ENCODE peak calls at places on chromosomes 1 and 21, in ten cellular contexts. X, J, H, G, M, B, E, Q, P and D are unnamed samples.

GRCh38 chr1:41315482-41315823 is 45.8 kb upstream of the FOXO6 start:
- DNase-seq in M (peak), Q (no peak), H (no peak), B (no peak), J (no peak), P (no peak), X (no peak), E (no peak), G (no peak), D (no peak)

GRCh38 chr1:37420461-37420860 is 53.9 kb upstream of the ZC3H12A start:
- DNase-seq in B (no peak), Q (no peak), H (no peak), G (no peak), X (no peak), J (no peak), M (peak), P (no peak), E (no peak), D (no peak)

GRCh38 chr1:175377394-175377793 is 184.8 kb upstream of the KIAA0040 start:
- DNase-seq in M (no peak), J (no peak), G (no peak), X (no peak), B (no peak), P (no peak), H (no peak), E (no peak), Q (no peak), D (no peak)

GRCh38 chr1:245389878-245390277 is 235.1 kb downstream of the KIF26B start:
- DNase-seq in Q (no peak), H (no peak), P (no peak), B (no peak), X (no peak), E (no peak), G (no peak), J (no peak), M (no peak), D (no peak)

GRCh38 chr21:17673261-17674020 is 60.7 kb upstream of the BTG3 start:
- DNase-seq in Q (no peak), P (no peak), E (no peak), X (no peak), G (no peak), J (no peak), B (no peak), M (peak), H (no peak), D (peak)

GRCh38 chr1:218558411-218558810 is 213.3 kb downstream of the TGFB2 start:
- DNase-seq in Q (no peak), X (no peak), H (no peak), M (peak), G (no peak), E (no peak), P (no peak), J (no peak), B (no peak), D (no peak)

GRCh38 chr1:77378723-77379533 is 97.1 kb downstream of the AK5 start:
- DNase-seq in Q (no peak), G (no peak), P (peak), B (no peak), E (no peak), M (no peak), H (peak), J (no peak), X (no peak), D (peak)

GRCh38 chr1:47738560-47739182 is 258.5 kb downstream of the TRABD2B start:
- DNase-seq in G (no peak), B (peak), H (peak), X (no peak), P (peak), J (no peak), M (peak), E (peak), Q (peak), D (peak)

GRCh38 chr1:35808376-35809155 is 750 bp downstream of the AGO4 start:
- DNase-seq in M (peak), X (peak), H (peak), G (peak), P (peak), Q (peak), J (peak), B (peak), E (peak), D (peak)

GRCh38 chr1:91876751-91877573 is 9.0 kb downstream of the TGFBR3 start:
- DNase-seq in E (no peak), P (no peak), H (no peak), G (no peak), B (no peak), X (no peak), Q (no peak), M (no peak), J (no peak), D (no peak)

GRCh38 chr1:81804320-81804719 is 3.6 kb downstream of the ADGRL2 start:
- DNase-seq in Q (no peak), G (no peak), H (no peak), X (no peak), P (no peak), E (no peak), J (no peak), M (no peak), B (no peak), D (peak)

GRCh38 chr1:223545325-223545724 is 120.2 kb downstream of the CAPN8 start:
- DNase-seq in H (no peak), Q (no peak), B (no peak), G (no peak), X (no peak), J (no peak), P (no peak), E (no peak), M (no peak), D (no peak)

GRCh38 chr1:110003747-110004428 is 19.3 kb downstream of the AHCYL1 start:
- DNase-seq in X (peak), H (peak), M (peak), P (peak), G (peak), J (peak), Q (peak), B (peak), E (peak), D (peak)
- H3K4me3 ChIP-seq in X (no peak), H (no peak), M (peak), P (peak), G (peak), J (peak), Q (no peak), B (no peak), E (peak), D (no peak)

GRCh38 chr1:227723474-227723873 is 11.6 kb downstream of the JMJD4 start:
- DNase-seq in Q (no peak), B (no peak), G (no peak), H (no peak), M (no peak), X (no peak), E (no peak), J (no peak), P (no peak), D (no peak)

DNA sequence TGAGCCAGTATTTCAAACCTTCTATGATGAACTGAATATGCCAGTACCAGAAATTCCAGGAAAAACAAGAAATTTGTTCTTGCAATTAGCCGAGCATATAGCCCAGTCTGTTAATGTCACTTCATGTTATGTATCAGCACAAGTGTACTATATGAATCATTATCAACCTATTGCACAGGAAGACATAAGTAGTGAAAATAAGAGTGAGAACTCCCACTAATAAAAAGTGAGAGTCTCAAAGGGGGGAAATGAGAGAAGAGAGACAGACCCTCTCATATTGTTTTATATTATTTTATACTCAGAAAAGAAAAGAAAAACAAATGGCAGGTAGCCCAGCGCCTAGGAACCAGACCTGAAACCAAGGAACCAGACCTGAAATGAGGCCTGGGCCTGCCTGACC is 16.2 kb downstream of the JMJD4 start:
- DNase-seq in Q (no peak), P (no peak), H (no peak), B (no peak), M (no peak), J (no peak), X (no peak), G (no peak), E (no peak), D (no peak)
- H3K4me3 ChIP-seq in Q (no peak), P (no peak), H (no peak), B (no peak), M (no peak), J (no peak), X (no peak), G (no peak), E (no peak), D (no peak)

GRCh38 chr21:45293726-45294401 is 6.2 kb upstream of the POFUT2 start:
- DNase-seq in Q (no peak), H (no peak), G (no peak), X (no peak), M (no peak), B (no peak), J (peak), P (no peak), E (peak), D (no peak)
- H3K4me3 ChIP-seq in Q (no peak), H (no peak), G (peak), X (no peak), M (no peak), B (no peak), J (peak), P (no peak), E (no peak), D (no peak)

GRCh38 chr1:188050250-188050649 is 1221.5 kb downstream of the PLA2G4A start:
- DNase-seq in G (no peak), P (no peak), X (no peak), B (no peak), E (no peak), H (no peak), Q (no peak), J (no peak), M (no peak), D (no peak)

GRCh38 chr1:188058801-188059200 is 1230.1 kb downstream of the PLA2G4A start:
- DNase-seq in J (no peak), X (no peak), P (no peak), G (no peak), H (no peak), M (no peak), Q (no peak), B (no peak), E (no peak), D (no peak)

GRCh38 chr1:188061881-188062280 is 1233.1 kb downstream of the PLA2G4A start:
- DNase-seq in X (no peak), B (no peak), G (no peak), J (no peak), E (no peak), H (no peak), M (no peak), Q (no peak), P (no peak), D (no peak)

GRCh38 chr1:188055921-188056505 is 1227.3 kb downstream of the PLA2G4A start:
- DNase-seq in M (peak), G (no peak), B (no peak), J (no peak), E (no peak), X (no peak), P (no peak), H (no peak), Q (no peak), D (no peak)
- H3K4me3 ChIP-seq in M (no peak), G (no peak), B (no peak), J (no peak), E (no peak), X (no peak), P (no peak), H (no peak), Q (no peak), D (no peak)

DNA sequence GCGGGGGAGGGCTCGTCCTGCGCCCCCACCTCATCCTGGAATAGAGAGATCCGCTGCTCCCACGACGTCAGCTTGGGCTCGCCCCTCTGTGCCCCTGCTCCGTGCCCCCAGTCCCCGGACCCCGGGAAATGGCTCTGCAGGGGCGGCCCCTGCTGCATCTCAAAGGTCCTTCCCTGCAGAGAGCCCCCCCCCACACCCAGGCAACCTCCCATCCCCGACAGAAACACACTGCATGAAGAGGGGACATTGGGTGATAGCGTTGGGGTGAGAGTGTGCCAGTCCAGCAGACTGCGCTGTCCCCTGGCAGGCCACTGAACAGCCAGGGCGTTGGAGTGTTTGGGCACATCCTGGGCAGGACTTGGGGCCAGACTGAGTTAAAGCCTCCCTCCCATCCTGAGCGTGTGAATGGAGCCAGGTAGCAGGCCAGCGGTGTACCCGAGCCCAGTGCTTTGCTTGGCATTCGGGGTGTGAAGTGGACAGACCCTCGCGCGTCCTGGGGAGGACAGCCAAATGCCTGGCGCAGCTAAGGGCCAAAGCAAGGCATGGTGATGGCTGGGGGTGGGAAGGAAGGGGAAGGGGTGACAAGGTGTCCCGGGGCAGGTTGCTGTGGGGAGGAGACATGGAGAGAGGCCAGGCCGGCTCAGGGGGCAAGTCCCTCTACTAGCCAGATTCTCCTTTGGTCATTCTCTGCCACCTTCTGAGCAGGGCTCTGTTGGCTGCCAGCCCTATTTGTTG is 633 bp upstream of the ETNK2 start:
- DNase-seq in J (no peak), H (no peak), E (no peak), B (no peak), M (no peak), Q (no peak), P (no peak), G (no peak), X (no peak), D (no peak)
- H3K4me3 ChIP-seq in J (peak), H (peak), E (no peak), B (peak), M (peak), Q (peak), P (peak), G (peak), X (no peak), D (peak)

DNA sequence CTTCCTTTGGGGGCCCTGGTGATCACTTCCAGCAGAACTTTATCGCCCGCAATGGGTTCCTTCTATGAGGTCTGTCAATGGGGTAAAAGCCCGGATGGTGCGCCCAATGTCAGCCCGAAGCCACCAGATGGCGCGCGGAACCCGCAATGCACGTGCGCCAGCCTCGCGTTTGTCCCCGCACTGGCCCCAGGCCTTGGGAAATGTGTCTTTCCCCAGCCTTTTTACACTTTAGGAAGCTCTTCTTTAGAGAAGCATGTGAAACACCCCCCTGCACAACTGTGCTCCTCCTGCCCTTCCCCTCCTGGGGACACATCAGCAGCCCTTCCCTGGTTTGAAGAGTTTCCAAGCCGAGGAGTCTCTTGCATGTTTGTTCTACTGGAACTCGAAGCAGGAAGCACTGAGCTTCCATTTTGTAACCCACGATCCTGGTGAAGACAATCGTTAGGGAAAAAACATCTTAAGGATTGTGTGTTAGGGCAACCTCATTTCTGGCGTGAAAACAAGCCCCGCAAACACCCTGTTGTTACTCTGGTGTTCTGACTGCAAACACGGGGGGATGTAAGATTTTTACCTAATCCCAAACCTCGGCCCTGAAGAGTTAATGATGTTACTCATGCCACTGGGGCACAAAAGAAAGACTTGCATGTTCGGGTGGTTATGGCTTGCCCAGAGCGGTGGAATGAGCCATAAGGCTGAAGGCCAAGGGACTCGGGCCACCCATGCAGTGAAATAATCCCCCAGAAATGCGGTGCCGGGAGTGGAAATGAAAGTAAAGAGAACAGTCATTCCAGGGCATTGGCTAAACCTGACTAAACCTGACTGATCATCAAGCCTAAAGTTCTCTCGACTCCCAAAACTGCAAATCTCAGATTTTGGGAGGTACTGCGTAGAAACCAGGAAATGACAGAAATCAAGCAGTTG is 20.4 kb upstream of the TARBP1 start:
- DNase-seq in Q (peak), E (peak), B (peak), H (peak), P (peak), G (peak), M (peak), J (peak), X (peak), D (peak)
- H3K4me3 ChIP-seq in Q (peak), E (peak), B (no peak), H (peak), P (no peak), G (no peak), M (no peak), J (peak), X (peak), D (no peak)